ENCODE peak calls at places on chromosome 14, in seven cellular contexts. B is IMR-90; G is endodermal cell; L is CD8-positive, alpha-beta T cell; J is PC-9; E is right cardiac atrium; P is cardiac muscle cell. R is an unnamed sample.

GRCh38 chr14:36284971-36285595 is 35.4 kb downstream of the MBIP start:
- DNase-seq in J (no peak), B (no peak), G (no peak), L (no peak), P (no peak), E (no peak), R (no peak)

GRCh38 chr14:72559227-72559626 is 334.7 kb downstream of the DPF3 start:
- DNase-seq in L (no peak), E (no peak), B (no peak), J (no peak), P (no peak), G (peak), R (no peak)

GRCh38 chr14:32697704-32698103 is 241.0 kb upstream of the NPAS3 start:
- DNase-seq in L (no peak), B (peak), P (no peak), J (no peak), G (no peak), E (no peak), R (no peak)

GRCh38 chr14:51680031-51680430 is 28.3 kb downstream of the FRMD6 start:
- DNase-seq in G (peak), J (no peak), E (no peak), L (no peak), P (peak), B (no peak), R (no peak)

GRCh38 chr14:62189698-62190097 is 427.5 kb downstream of the SNAPC1 start:
- DNase-seq in J (no peak), B (peak), P (no peak), G (no peak), E (peak), L (no peak), R (no peak)

GRCh38 chr14:88868558-88869159 is 44.2 kb downstream of the TTC8 start:
- DNase-seq in E (no peak), J (no peak), B (peak), P (peak), L (no peak), G (no peak), R (peak)

GRCh38 chr14:96876747-96877146 is 79.6 kb downstream of the VRK1 start:
- DNase-seq in E (no peak), G (no peak), B (no peak), P (no peak), J (no peak), L (no peak), R (no peak)

GRCh38 chr14:31090872-31091764 is 64.9 kb upstream of the STRN3 start:
- DNase-seq in B (peak), J (no peak), G (no peak), E (no peak), L (no peak), P (no peak), R (no peak)

GRCh38 chr14:64190974-64191502 is 103.1 kb downstream of the ESR2 start:
- DNase-seq in P (no peak), B (peak), L (no peak), G (no peak), J (no peak), E (no peak), R (no peak)

GRCh38 chr14:96105921-96106441 is 66.8 kb downstream of the C14orf132 start:
- DNase-seq in B (no peak), J (no peak), G (no peak), E (no peak), L (no peak), P (no peak), R (no peak)

GRCh38 chr14:91253795-91254323 is 9.4 kb upstream of the GPR68 start:
- DNase-seq in P (peak), L (no peak), J (no peak), G (peak), B (no peak), E (no peak), R (no peak)

GRCh38 chr14:57575482-57575881 is 81.8 kb upstream of the CCDC198 start:
- DNase-seq in G (no peak), E (no peak), P (no peak), B (no peak), J (no peak), L (no peak), R (no peak)

GRCh38 chr14:36835145-36835544 is 173.5 kb downstream of the PAX9 start:
- DNase-seq in E (no peak), L (no peak), B (no peak), P (peak), J (peak), G (peak), R (no peak)

GRCh38 chr14:65850429-65851145 is 438.1 kb downstream of the FUT8 start:
- DNase-seq in L (peak), P (no peak), E (no peak), J (no peak), B (no peak), G (peak), R (no peak)

GRCh38 chr14:92646952-92647461 is 101.4 kb downstream of the LGMN start:
- DNase-seq in J (peak), L (no peak), E (no peak), B (peak), G (no peak), P (peak), R (no peak)

GRCh38 chr14:95667251-95667693 is 19.0 kb upstream of the TCL1B start:
- DNase-seq in B (no peak), P (peak), G (peak), J (no peak), E (no peak), L (no peak), R (peak)

GRCh38 chr14:92846162-92846897 is 52.2 kb downstream of the GOLGA5 start:
- DNase-seq in J (no peak), B (peak), P (no peak), L (no peak), G (no peak), E (no peak), R (no peak)

GRCh38 chr14:33792387-33793368 is 158.2 kb downstream of the EGLN3 start:
- DNase-seq in G (peak), E (peak), J (peak), B (peak), P (peak), L (peak), R (peak)

GRCh38 chr14:45041641-45042040 is 42.3 kb upstream of the PRPF39 start:
- DNase-seq in J (no peak), L (no peak), P (no peak), G (no peak), E (no peak), B (no peak), R (no peak)

GRCh38 chr14:81206115-81206514 is 14.6 kb downstream of the GTF2A1 start:
- DNase-seq in G (no peak), L (no peak), E (no peak), P (no peak), J (no peak), B (peak), R (no peak)

GRCh38 chr14:53432378-53432802 is 279.3 kb upstream of the DDHD1 start:
- DNase-seq in P (peak), J (peak), B (peak), G (peak), L (no peak), E (no peak), R (peak)

GRCh38 chr14:76832503-76832988 is 6.3 kb downstream of the LRRC74A start:
- DNase-seq in G (no peak), J (no peak), L (no peak), E (no peak), B (no peak), P (no peak), R (no peak)

GRCh38 chr14:76125506-76125905 is 26.2 kb upstream of the GPATCH2L start:
- DNase-seq in P (no peak), G (peak), E (no peak), J (no peak), L (no peak), B (no peak), R (no peak)

GRCh38 chr14:27205036-27205435 is 607.2 kb upstream of the NOVA1 start:
- DNase-seq in B (no peak), L (no peak), P (no peak), J (no peak), G (no peak), E (no peak), R (no peak)

GRCh38 chr14:29741909-29742401 is 185.7 kb downstream of the PRKD1 start:
- DNase-seq in L (no peak), B (peak), E (peak), G (no peak), J (no peak), P (no peak), R (no peak)

GRCh38 chr14:93095742-93096510 is 19.8 kb downstream of the ITPK1 start:
- DNase-seq in E (no peak), J (no peak), P (no peak), G (no peak), B (no peak), L (no peak), R (no peak)

GRCh38 chr14:61438860-61439765 is 117.7 kb downstream of the PRKCH start:
- DNase-seq in L (no peak), B (peak), E (peak), J (peak), G (peak), P (peak), R (no peak)

GRCh38 chr14:95515080-95515489 is 1.4 kb downstream of the SYNE3 start:
- DNase-seq in G (peak), J (no peak), P (no peak), L (no peak), B (no peak), E (peak), R (no peak)

GRCh38 chr14:58731465-58732330 is 93.9 kb downstream of the DACT1 start:
- DNase-seq in J (no peak), E (no peak), B (peak), G (no peak), P (no peak), L (no peak), R (no peak)

GRCh38 chr14:85534435-85534834 is 4.5 kb downstream of the FLRT2 start:
- DNase-seq in L (no peak), G (peak), J (no peak), E (no peak), B (peak), P (peak), R (no peak)

GRCh38 chr14:24607081-24607480 is 2.4 kb downstream of the GZMH start:
- DNase-seq in G (no peak), L (no peak), E (no peak), B (no peak), P (no peak), J (no peak), R (no peak)

GRCh38 chr14:36582011-36582873 is at the start of gene NKX2-8:
- DNase-seq in L (no peak), G (peak), P (peak), J (peak), E (no peak), B (no peak), R (no peak)

GRCh38 chr14:54348001-54348611 is 48.7 kb upstream of the CDKN3 start:
- DNase-seq in G (no peak), P (peak), E (no peak), J (no peak), L (no peak), B (peak), R (peak)

GRCh38 chr14:91154851-91155625 is 41.2 kb downstream of the DGLUCY start:
- DNase-seq in J (no peak), L (peak), E (peak), B (peak), P (peak), G (no peak), R (no peak)

GRCh38 chr14:93571275-93571674 is 140.5 kb downstream of the UNC79 start:
- DNase-seq in E (no peak), L (no peak), P (no peak), J (no peak), G (no peak), B (no peak), R (no peak)

GRCh38 chr14:33781267-33781666 is 169.6 kb downstream of the EGLN3 start:
- DNase-seq in P (no peak), B (no peak), G (no peak), J (no peak), L (no peak), E (no peak), R (no peak)

GRCh38 chr14:103880986-103881926 is 33.9 kb upstream of the PPP1R13B start:
- DNase-seq in G (no peak), J (no peak), E (peak), P (no peak), B (no peak), L (no peak), R (no peak)
- H3K27ac ChIP-seq in G (no peak), J (no peak), E (peak), P (no peak), B (no peak), L (no peak), R (no peak)

GRCh38 chr14:71332476-71332875 is 425.2 kb downstream of the PCNX1 start:
- DNase-seq in L (no peak), P (no peak), B (no peak), G (no peak), J (no peak), E (no peak), R (no peak)

GRCh38 chr14:71333705-71334104 is 426.4 kb downstream of the PCNX1 start:
- DNase-seq in G (no peak), E (no peak), L (no peak), P (no peak), J (no peak), B (no peak), R (no peak)

GRCh38 chr14:71338153-71338552 is 430.9 kb downstream of the PCNX1 start:
- DNase-seq in J (no peak), G (no peak), E (no peak), P (no peak), B (no peak), L (no peak), R (no peak)

GRCh38 chr14:71339650-71340415 is 432.6 kb downstream of the PCNX1 start:
- DNase-seq in E (no peak), J (no peak), G (no peak), L (no peak), B (no peak), P (no peak), R (no peak)

GRCh38 chr14:71336488-71337192 is 429.4 kb downstream of the PCNX1 start:
- DNase-seq in E (no peak), L (no peak), J (no peak), B (no peak), G (no peak), P (no peak), R (no peak)
- H3K27ac ChIP-seq in E (no peak), L (no peak), J (no peak), B (no peak), G (no peak), P (no peak), R (no peak)

GRCh38 chr14:104632781-104633180 is 28.2 kb upstream of the TMEM179 start:
- DNase-seq in L (no peak), G (no peak), J (no peak), P (no peak), E (no peak), B (no peak), R (no peak)

GRCh38 chr14:104635717-104636116 is 31.1 kb upstream of the TMEM179 start:
- DNase-seq in J (no peak), P (no peak), B (no peak), L (no peak), G (no peak), E (no peak), R (no peak)

GRCh38 chr14:104634031-104634760 is 29.6 kb upstream of the TMEM179 start:
- DNase-seq in L (no peak), P (no peak), J (no peak), G (no peak), B (no peak), E (no peak), R (no peak)

GRCh38 chr14:104634886-104635570 is 30.5 kb upstream of the TMEM179 start:
- DNase-seq in J (no peak), P (no peak), G (no peak), B (no peak), L (no peak), E (no peak), R (no peak)

DNA sequence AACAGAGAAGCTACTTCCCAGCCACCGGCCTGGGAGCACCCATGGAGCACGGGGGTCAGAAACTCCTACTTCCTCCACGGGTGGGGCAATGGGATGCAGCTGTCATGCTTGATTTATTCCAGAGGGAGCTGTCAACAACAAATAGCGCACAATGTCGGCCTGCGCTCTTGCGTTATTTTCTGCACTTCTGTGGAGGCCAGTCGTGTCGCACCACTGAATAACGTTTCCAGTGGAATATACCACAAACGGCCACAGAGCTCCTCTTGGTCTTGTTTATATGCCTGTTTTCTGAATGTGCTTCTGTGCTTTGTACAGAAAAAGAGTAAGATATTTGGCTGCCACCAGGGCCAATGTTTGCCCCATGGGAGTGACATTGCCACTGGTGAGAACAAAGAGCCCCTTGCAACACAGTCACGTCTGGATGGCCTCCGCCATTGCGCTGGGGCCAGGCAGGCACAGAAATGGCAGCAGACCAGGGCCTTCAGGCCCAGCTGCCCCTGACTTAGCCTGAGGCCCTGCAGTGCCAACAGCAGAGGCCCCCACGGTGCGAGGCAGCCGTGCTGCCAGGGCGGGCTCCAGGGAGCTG is 28.8 kb upstream of the TMEM179 start:
- DNase-seq in B (no peak), E (no peak), L (no peak), J (no peak), G (no peak), P (no peak), R (no peak)
- H3K27ac ChIP-seq in B (no peak), E (no peak), L (no peak), J (no peak), G (peak), P (no peak), R (no peak)

DNA sequence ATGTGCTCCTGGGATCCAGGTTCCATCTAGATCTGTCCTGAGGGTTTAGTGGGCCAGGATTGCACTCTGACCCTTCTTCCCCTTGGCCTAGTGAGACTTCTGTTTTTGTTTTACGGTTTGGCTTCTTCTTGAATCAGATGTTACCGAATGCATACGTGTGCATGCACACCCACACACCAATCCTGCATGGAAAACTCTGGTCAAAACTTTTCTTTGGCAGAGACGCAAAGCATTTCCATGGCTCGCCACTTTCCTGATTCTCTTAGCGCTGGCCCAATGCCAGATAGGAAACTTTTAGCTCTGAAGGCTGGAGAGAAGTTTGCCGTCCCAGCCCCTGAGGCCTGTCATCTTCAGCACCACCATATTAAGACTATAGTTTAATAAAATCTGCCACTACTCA is 67.4 kb upstream of the ACTN1 start:
- DNase-seq in E (peak), B (peak), J (no peak), L (no peak), P (no peak), G (no peak), R (no peak)
- H3K27ac ChIP-seq in E (peak), B (peak), J (no peak), L (no peak), P (peak), G (no peak), R (no peak)

GRCh38 chr14:68908201-68908600 is 70.9 kb downstream of the ACTN1 start:
- DNase-seq in G (no peak), B (no peak), E (no peak), P (no peak), L (no peak), J (no peak), R (no peak)
- H3K27ac ChIP-seq in G (no peak), B (no peak), E (no peak), P (no peak), L (no peak), J (no peak), R (no peak)

DNA sequence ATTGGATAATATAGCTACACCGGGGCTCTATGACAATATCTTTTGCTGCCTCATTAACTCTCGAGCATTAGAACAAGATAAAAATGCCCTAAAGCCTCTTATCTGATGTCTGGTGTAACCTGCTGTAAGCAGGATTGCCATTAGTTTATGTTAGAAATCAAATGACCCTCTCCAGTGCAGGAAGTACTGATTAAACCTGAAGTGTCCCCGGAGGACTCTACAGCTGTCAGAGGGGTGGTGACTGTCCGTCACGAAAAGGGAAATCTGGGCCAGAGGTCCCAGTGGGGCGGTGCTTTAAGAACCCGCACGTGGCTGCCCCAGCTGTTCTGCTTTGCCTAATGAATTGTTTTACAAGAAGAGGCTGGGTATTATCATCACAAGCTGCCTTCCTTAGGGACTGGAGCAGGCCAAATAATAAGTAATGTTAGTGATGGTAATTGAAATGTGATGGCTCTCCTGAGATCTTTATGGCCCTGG is 55.7 kb downstream of the LIN52 start:
- DNase-seq in P (peak), L (no peak), E (peak), J (no peak), G (no peak), B (no peak), R (peak)
- H3K27ac ChIP-seq in P (no peak), L (no peak), E (no peak), J (no peak), G (no peak), B (no peak), R (no peak)

DNA sequence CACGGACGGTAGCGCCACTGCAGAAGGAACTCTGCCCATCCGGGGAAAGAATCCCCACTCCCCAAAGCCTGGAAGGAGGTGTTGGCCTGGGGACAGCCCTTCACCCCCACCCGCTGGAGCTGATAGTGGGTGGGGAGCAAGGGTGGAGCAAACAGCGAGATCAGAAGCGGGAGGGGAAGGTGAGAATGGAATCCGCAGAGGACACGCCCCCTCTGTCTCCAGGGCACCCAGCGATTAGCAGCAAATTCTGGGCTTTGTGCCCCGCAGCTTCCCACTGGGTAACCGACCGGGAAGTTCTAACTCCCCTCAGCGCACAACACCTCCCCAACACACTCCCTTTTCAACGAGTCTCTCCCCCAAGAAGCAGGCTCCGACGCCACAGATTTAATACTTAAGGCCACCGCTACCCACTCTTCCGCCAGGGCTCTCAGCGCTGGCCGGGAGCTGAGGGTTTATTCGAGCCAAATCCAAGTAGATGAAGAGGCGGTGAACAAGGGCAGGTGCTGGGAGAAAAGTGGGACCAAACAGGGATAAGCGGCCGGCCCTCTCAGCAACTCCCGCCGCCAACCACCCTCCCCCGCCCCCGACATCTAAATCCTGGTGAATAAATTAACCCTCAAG is 1.3 kb downstream of the SLC25A29 start:
- DNase-seq in P (peak), G (peak), J (peak), L (no peak), B (peak), E (peak), R (no peak)
- H3K27ac ChIP-seq in P (no peak), G (peak), J (no peak), L (no peak), B (peak), E (peak), R (no peak)

GRCh38 chr14:68668531-68668930 is 124.3 kb downstream of the ZFP36L1 start:
- DNase-seq in L (no peak), J (no peak), B (no peak), P (no peak), G (no peak), E (no peak), R (no peak)
- H3K27ac ChIP-seq in L (no peak), J (peak), B (no peak), P (no peak), G (no peak), E (no peak), R (no peak)

R was measured in OCI-LY7.